ENCODE peak calls at places on chromosomes 6 and 20, in nine cellular contexts. N is choroid plexus epithelial cell; F is NCI-H748 treated with DMSO at 0.1 percent for 48 hours; U is astrocyte of the spinal cord; C is GM03348; W is hypothalamus; S is NCI-H345; P is stimulated activated CD8-positive, alpha-beta memory T cell treated with anti-CD3 and anti-CD28 coated beads, Interleukin-12 subunit alpha, Interleukin-12 subunit beta, amount 100 ng/mL, for 1 hour; Z is adipocyte. K is an unnamed sample.

GRCh38 chr6:144215402-144215931 is 65.2 kb downstream of the STX11 start:
- DNase-seq in N (peak; percentile 32), F (no peak), U (no peak), C (peak; percentile 67), W (no peak), S (no peak), P (no peak), Z (peak; percentile 28), K (no peak)

GRCh38 chr6:30357678-30358339 is 12.9 kb downstream of the RPP21 start:
- DNase-seq in N (peak; percentile 88), F (peak; percentile 84), U (peak; percentile 72), C (peak; percentile 86), W (no peak), S (peak; percentile 55), P (peak; percentile 23), Z (peak; percentile 80), K (no peak)

GRCh38 chr6:12286381-12287132 is 3.6 kb upstream of the EDN1 start:
- DNase-seq in N (peak; percentile 34), F (no peak), U (no peak), C (peak; percentile 55), W (no peak), S (no peak), P (no peak), Z (no peak), K (no peak)

GRCh38 chr20:3687655-3688054 is 5.8 kb upstream of the ADAM33 start:
- DNase-seq in N (peak; percentile 77), F (no peak), U (peak; percentile 63), C (peak; percentile 86), W (no peak), S (no peak), P (no peak), Z (peak; percentile 83), K (no peak)

GRCh38 chr20:62860391-62860923 is 1.2 kb downstream of the TCFL5 start:
- DNase-seq in N (peak; percentile 48), F (no peak), U (no peak), C (peak; percentile 38), W (no peak), S (no peak), P (no peak), Z (peak; percentile 61), K (no peak)

GRCh38 chr6:129818251-129818650 is 42.9 kb downstream of the TMEM244 start:
- DNase-seq in N (no peak), F (no peak), U (no peak), C (no peak), W (no peak), S (no peak), P (no peak), Z (no peak), K (no peak)

GRCh38 chr20:52201395-52201794 is 9.8 kb upstream of the ZFP64 start:
- DNase-seq in N (no peak), F (peak; percentile 51), U (no peak), C (no peak), W (no peak), S (peak; percentile 91), P (no peak), Z (no peak), K (no peak)

GRCh38 chr20:33518071-33518470 is 28.2 kb downstream of the CBFA2T2 start:
- DNase-seq in N (peak; percentile 74), F (no peak), U (peak; percentile 77), C (peak; percentile 26), W (no peak), S (no peak), P (no peak), Z (peak; percentile 70), K (no peak)

GRCh38 chr6:81767163-81768000 is 14.9 kb upstream of the TENT5A start:
- DNase-seq in N (peak; percentile 80), F (no peak), U (peak; percentile 78), C (peak; percentile 56), W (no peak), S (no peak), P (no peak), Z (peak; percentile 84), K (no peak)

GRCh38 chr6:96862560-96862959 is 25.3 kb upstream of the GPR63 start:
- DNase-seq in N (no peak), F (no peak), U (no peak), C (no peak), W (no peak), S (no peak), P (no peak), Z (no peak), K (no peak)

GRCh38 chr20:13006825-13007224 is 1.9 kb upstream of the SPTLC3 start:
- DNase-seq in N (peak; percentile 68), F (no peak), U (peak; percentile 69), C (no peak), W (no peak), S (no peak), P (no peak), Z (peak; percentile 89), K (no peak)

GRCh38 chr20:50568549-50568942 is 58.4 kb downstream of the PTPN1 start:
- DNase-seq in N (no peak), F (no peak), U (no peak), C (no peak), W (no peak), S (no peak), P (no peak), Z (no peak), K (no peak)

GRCh38 chr20:1809121-1809520 is 86.1 kb upstream of the SIRPA start:
- DNase-seq in N (peak; percentile 39), F (no peak), U (peak; percentile 81), C (peak; percentile 85), W (no peak), S (no peak), P (no peak), Z (peak; percentile 52), K (no peak)

GRCh38 chr20:31560900-31561598 is 44.0 kb upstream of the ID1 start:
- DNase-seq in N (peak; percentile 94), F (no peak), U (peak; percentile 97), C (peak; percentile 84), W (no peak), S (no peak), P (no peak), Z (peak; percentile 95), K (peak; percentile 61)

GRCh38 chr6:73703514-73703913 is 7.5 kb downstream of the CD109 start:
- DNase-seq in N (no peak), F (no peak), U (no peak), C (no peak), W (no peak), S (no peak), P (no peak), Z (no peak), K (no peak)

GRCh38 chr20:2820084-2820895 is 4.1 kb downstream of the TMEM239 start:
- DNase-seq in N (peak; percentile 72), F (no peak), U (peak; percentile 37), C (peak; percentile 45), W (no peak), S (no peak), P (no peak), Z (peak; percentile 55), K (no peak)

GRCh38 chr6:150662814-150663213 is 63.1 kb downstream of the PLEKHG1 start:
- DNase-seq in N (no peak), F (no peak), U (no peak), C (no peak), W (no peak), S (no peak), P (no peak), Z (no peak), K (no peak)

GRCh38 chr20:30811896-30812671 is 445.4 kb upstream of the DEFB115 start:
- DNase-seq in N (peak; percentile 63), F (peak; percentile 73), U (peak; percentile 59), C (peak; percentile 38), W (no peak), S (peak; percentile 21), P (no peak), Z (peak; percentile 35), K (no peak)

GRCh38 chr6:131784561-131784960 is 23.3 kb upstream of the ENPP1 start:
- DNase-seq in N (no peak), F (no peak), U (no peak), C (peak; percentile 33), W (no peak), S (no peak), P (no peak), Z (no peak), K (no peak)

GRCh38 chr6:167351656-167352354 is 26.9 kb downstream of the TTLL2 start:
- DNase-seq in N (no peak), F (no peak), U (no peak), C (no peak), W (no peak), S (no peak), P (no peak), Z (no peak), K (no peak)

GRCh38 chr6:6221829-6222535 is 98.5 kb downstream of the F13A1 start:
- DNase-seq in N (no peak), F (peak; percentile 21), U (no peak), C (no peak), W (no peak), S (no peak), P (no peak), Z (no peak), K (no peak)

GRCh38 chr20:34586488-34587163 is 28.1 kb downstream of the MAP1LC3A start:
- DNase-seq in N (no peak), F (no peak), U (no peak), C (no peak), W (no peak), S (no peak), P (no peak), Z (no peak), K (no peak)

GRCh38 chr20:58511861-58512260 is 3.3 kb downstream of the APCDD1L start:
- DNase-seq in N (no peak), F (no peak), U (no peak), C (peak; percentile 22), W (no peak), S (no peak), P (no peak), Z (peak; percentile 22), K (no peak)

GRCh38 chr6:165746331-165746730 is 83.3 kb upstream of the PDE10A start:
- DNase-seq in N (no peak), F (no peak), U (no peak), C (no peak), W (no peak), S (no peak), P (no peak), Z (no peak), K (no peak)

GRCh38 chr20:57760698-57761412 is 51.0 kb upstream of the PMEPA1 start:
- DNase-seq in N (no peak), F (no peak), U (no peak), C (no peak), W (no peak), S (no peak), P (no peak), Z (no peak), K (no peak)

GRCh38 chr6:47631248-47632196 is 66.9 kb upstream of the ADGRF4 start:
- DNase-seq in N (peak; percentile 67), F (peak; percentile 75), U (peak; percentile 64), C (peak; percentile 46), W (no peak), S (peak; percentile 75), P (no peak), Z (peak; percentile 80), K (no peak)

GRCh38 chr6:144360401-144360800 is 75.3 kb downstream of the UTRN start:
- DNase-seq in N (no peak), F (no peak), U (no peak), C (no peak), W (no peak), S (no peak), P (no peak), Z (no peak), K (no peak)

GRCh38 chr20:33666293-33667244 is at the start of gene ACTL10:
- DNase-seq in N (peak; percentile 99), F (peak; percentile 94), U (peak; percentile 98), C (peak; percentile 97), W (peak; percentile 81), S (peak; percentile 93), P (peak; percentile 60), Z (peak; percentile 99), K (peak; percentile 95)

GRCh38 chr6:50047026-50047425 is 2.7 kb downstream of the DEFB112 start:
- DNase-seq in N (no peak), F (no peak), U (no peak), C (no peak), W (no peak), S (no peak), P (no peak), Z (no peak), K (no peak)

GRCh38 chr20:42567409-42567808 is 622.3 kb downstream of the PTPRT start:
- DNase-seq in N (no peak), F (no peak), U (no peak), C (no peak), W (no peak), S (no peak), P (no peak), Z (no peak), K (no peak)

GRCh38 chr6:154138806-154139205 is 99.8 kb downstream of the OPRM1 start:
- DNase-seq in N (peak; percentile 4), F (no peak), U (no peak), C (no peak), W (no peak), S (no peak), P (no peak), Z (no peak), K (no peak)